ENCODE peak calls at places on chromosomes 1 and 21, in six cellular contexts. S, X, E, P, F and A are unnamed samples.

GRCh38 chr1:216705686-216706085 is 17.5 kb downstream of the ESRRG start:
- DNase-seq in X (no peak), E (no peak), P (no peak), S (no peak), F (peak), A (no peak)

GRCh38 chr1:39080884-39081265 is 54.7 kb downstream of the NDUFS5 start:
- DNase-seq in E (no peak), S (no peak), F (no peak), P (no peak), X (no peak), A (peak)

GRCh38 chr1:203650012-203650836 is 23.6 kb downstream of the ATP2B4 start:
- DNase-seq in X (peak), S (no peak), P (peak), E (peak), F (no peak), A (peak)

GRCh38 chr1:241406421-241406820 is 49.4 kb upstream of the RGS7 start:
- DNase-seq in P (no peak), S (no peak), E (no peak), F (no peak), X (no peak), A (no peak)

GRCh38 chr1:62280960-62281465 is 38.2 kb downstream of the KANK4 start:
- DNase-seq in X (no peak), E (no peak), S (no peak), F (no peak), P (no peak), A (no peak)

GRCh38 chr1:181345146-181345545 is 138.2 kb upstream of the CACNA1E start:
- DNase-seq in X (no peak), S (no peak), P (no peak), E (no peak), F (no peak), A (no peak)

GRCh38 chr1:226725870-226726212 is 13.2 kb downstream of the ITPKB start:
- DNase-seq in P (no peak), F (no peak), S (no peak), E (no peak), X (no peak), A (no peak)

GRCh38 chr1:27528701-27529637 is 39.0 kb upstream of the WASF2 start:
- DNase-seq in P (peak), E (no peak), S (no peak), F (peak), X (no peak), A (peak)

GRCh38 chr1:197994907-197995407 is 77.8 kb downstream of the LHX9 start:
- DNase-seq in E (no peak), S (no peak), P (no peak), X (no peak), F (no peak), A (no peak)

GRCh38 chr1:32619701-32620485 is 30.5 kb downstream of the ZBTB8OS start:
- DNase-seq in F (no peak), P (peak), X (no peak), E (peak), S (no peak), A (no peak)

GRCh38 chr1:221897312-221897711 is 155.4 kb upstream of the DUSP10 start:
- DNase-seq in F (no peak), X (no peak), E (no peak), P (peak), S (peak), A (no peak)

GRCh38 chr1:118974641-118975040 is 13.5 kb downstream of the TBX15 start:
- DNase-seq in S (no peak), F (no peak), E (no peak), P (no peak), X (no peak), A (no peak)

GRCh38 chr1:219339466-219339865 is 165.8 kb downstream of the LYPLAL1 start:
- DNase-seq in S (no peak), X (no peak), P (no peak), E (no peak), F (no peak), A (no peak)

GRCh38 chr21:35737899-35738341 is 322.4 kb downstream of the SETD4 start:
- DNase-seq in S (no peak), X (no peak), F (no peak), E (no peak), P (peak), A (peak)

GRCh38 chr1:24930703-24931480 is 816 bp upstream of the RUNX3 start:
- DNase-seq in X (no peak), E (no peak), F (no peak), P (no peak), S (no peak), A (no peak)

GRCh38 chr21:45405819-45406762 is 1.1 kb downstream of the COL18A1 start:
- DNase-seq in E (no peak), S (no peak), X (no peak), P (no peak), F (no peak), A (peak)

GRCh38 chr1:2343023-2343935 is 48.1 kb downstream of the MORN1 start:
- DNase-seq in F (no peak), X (no peak), P (no peak), S (no peak), E (no peak), A (no peak)

GRCh38 chr1:187762109-187762508 is 933.4 kb downstream of the PLA2G4A start:
- DNase-seq in P (peak), S (no peak), E (no peak), F (no peak), X (no peak), A (no peak)

GRCh38 chr1:35062518-35063196 is 16.5 kb upstream of the ZMYM1 start:
- DNase-seq in F (no peak), E (peak), X (no peak), S (no peak), P (peak), A (no peak)

GRCh38 chr1:92399076-92399475 is 87.6 kb downstream of the GFI1 start:
- DNase-seq in F (no peak), E (peak), X (no peak), S (no peak), P (peak), A (no peak)

GRCh38 chr1:233347338-233347737 is 19.8 kb downstream of the MAP3K21 start:
- DNase-seq in P (no peak), F (no peak), S (no peak), X (no peak), E (no peak), A (no peak)

GRCh38 chr1:220696863-220697231 is 6.7 kb downstream of the C1orf115 start:
- DNase-seq in E (no peak), X (no peak), P (peak), F (no peak), S (peak), A (no peak)

GRCh38 chr1:228452194-228453021 is 34.8 kb upstream of the RNF187 start:
- DNase-seq in E (no peak), S (no peak), F (no peak), X (no peak), P (no peak), A (no peak)

GRCh38 chr1:236301080-236301957 is 19.6 kb upstream of the ERO1B start:
- DNase-seq in X (no peak), P (no peak), E (no peak), F (peak), S (no peak), A (no peak)

GRCh38 chr1:112904071-112904830 is 51.7 kb downstream of the SLC16A1 start:
- DNase-seq in S (peak), E (no peak), P (peak), X (no peak), F (no peak), A (no peak)

GRCh38 chr1:40313958-40314720 is 2.9 kb downstream of the COL9A2 start:
- DNase-seq in S (no peak), P (no peak), X (no peak), E (peak), F (no peak), A (no peak)

GRCh38 chr1:8880068-8880676 is 1.7 kb upstream of the ENO1 start:
- DNase-seq in E (peak), X (no peak), F (no peak), S (no peak), P (peak), A (peak)

GRCh38 chr1:230366504-230366915 is 59.6 kb downstream of the PGBD5 start:
- DNase-seq in P (no peak), X (no peak), S (no peak), E (no peak), F (no peak), A (no peak)

GRCh38 chr1:182185822-182186756 is 124.6 kb upstream of the ZNF648 start:
- DNase-seq in P (no peak), F (no peak), X (no peak), S (peak), E (no peak), A (no peak)